ENCODE peak calls at places on chromosomes 11 and 22, in eight cellular contexts. One of them, this sample, is unnamed.

GRCh38 chr11:84420261-84420660 is 1134.1 kb upstream of the CCDC90B start:
- DNase-seq in PC-3: no peak
- DNase-seq in ovary: no peak
- DNase-seq in brain microvascular endothelial cell: peak; percentile 7
- DNase-seq in adrenal gland: no peak
- DNase-seq in uterus: no peak
- DNase-seq in MM.1S: no peak
- DNase-seq in epithelial cell of prostate: no peak
- DNase-seq in this sample: no peak

GRCh38 chr11:57353024-57353423 is 14.9 kb downstream of the P2RX3 start:
- DNase-seq in PC-3: no peak
- DNase-seq in ovary: no peak
- DNase-seq in brain microvascular endothelial cell: no peak
- DNase-seq in adrenal gland: no peak
- DNase-seq in uterus: no peak
- DNase-seq in MM.1S: no peak
- DNase-seq in epithelial cell of prostate: no peak
- DNase-seq in this sample: no peak

GRCh38 chr22:46761539-46762237 is 762 bp upstream of the TBC1D22A start:
- DNase-seq in PC-3: no peak
- DNase-seq in ovary: no peak
- DNase-seq in brain microvascular endothelial cell: no peak
- DNase-seq in adrenal gland: no peak
- DNase-seq in uterus: no peak
- DNase-seq in MM.1S: no peak
- DNase-seq in epithelial cell of prostate: no peak
- DNase-seq in this sample: no peak

GRCh38 chr11:26992031-26992541 is 1.8 kb upstream of the FIBIN start:
- DNase-seq in PC-3: no peak
- DNase-seq in ovary: no peak
- DNase-seq in brain microvascular endothelial cell: peak; percentile 71
- DNase-seq in adrenal gland: no peak
- DNase-seq in uterus: no peak
- DNase-seq in MM.1S: no peak
- DNase-seq in epithelial cell of prostate: no peak
- DNase-seq in this sample: no peak

GRCh38 chr11:33716236-33716635 is 15.6 kb upstream of the C11orf91 start:
- DNase-seq in PC-3: peak; percentile 65
- DNase-seq in ovary: no peak
- DNase-seq in brain microvascular endothelial cell: no peak
- DNase-seq in adrenal gland: no peak
- DNase-seq in uterus: no peak
- DNase-seq in MM.1S: peak; percentile 36
- DNase-seq in epithelial cell of prostate: no peak
- DNase-seq in this sample: no peak

GRCh38 chr11:113729456-113729855 is 23.3 kb upstream of the TMPRSS5 start:
- DNase-seq in PC-3: no peak
- DNase-seq in ovary: no peak
- DNase-seq in brain microvascular endothelial cell: no peak
- DNase-seq in adrenal gland: no peak
- DNase-seq in uterus: no peak
- DNase-seq in MM.1S: no peak
- DNase-seq in epithelial cell of prostate: no peak
- DNase-seq in this sample: no peak

GRCh38 chr11:65524010-65524746 is 705 bp upstream of the SCYL1 start:
- DNase-seq in PC-3: no peak
- DNase-seq in ovary: peak; percentile 74
- DNase-seq in brain microvascular endothelial cell: no peak
- DNase-seq in adrenal gland: peak; percentile 68
- DNase-seq in uterus: peak; percentile 70
- DNase-seq in MM.1S: no peak
- DNase-seq in epithelial cell of prostate: no peak
- DNase-seq in this sample: no peak

GRCh38 chr11:86087281-86087680 is 18.4 kb upstream of the PICALM start:
- DNase-seq in PC-3: no peak
- DNase-seq in ovary: no peak
- DNase-seq in brain microvascular endothelial cell: no peak
- DNase-seq in adrenal gland: no peak
- DNase-seq in uterus: no peak
- DNase-seq in MM.1S: no peak
- DNase-seq in epithelial cell of prostate: no peak
- DNase-seq in this sample: no peak

GRCh38 chr11:103898065-103898464 is 138.4 kb upstream of the DDI1 start:
- DNase-seq in PC-3: no peak
- DNase-seq in ovary: no peak
- DNase-seq in brain microvascular endothelial cell: no peak
- DNase-seq in adrenal gland: no peak
- DNase-seq in uterus: no peak
- DNase-seq in MM.1S: peak; percentile 63
- DNase-seq in epithelial cell of prostate: no peak
- DNase-seq in this sample: no peak

GRCh38 chr11:19973136-19973635 is 187.1 kb downstream of the DBX1 start:
- DNase-seq in PC-3: no peak
- DNase-seq in ovary: no peak
- DNase-seq in brain microvascular endothelial cell: no peak
- DNase-seq in adrenal gland: no peak
- DNase-seq in uterus: no peak
- DNase-seq in MM.1S: no peak
- DNase-seq in epithelial cell of prostate: no peak
- DNase-seq in this sample: no peak

GRCh38 chr11:130909650-130910049 is 6.6 kb downstream of the SNX19 start:
- DNase-seq in PC-3: peak; percentile 12
- DNase-seq in ovary: no peak
- DNase-seq in brain microvascular endothelial cell: peak; percentile 75
- DNase-seq in adrenal gland: no peak
- DNase-seq in uterus: no peak
- DNase-seq in MM.1S: no peak
- DNase-seq in epithelial cell of prostate: no peak
- DNase-seq in this sample: no peak

GRCh38 chr22:38570841-38571364 is 920 bp upstream of the DMC1 start:
- DNase-seq in PC-3: peak; percentile 35
- DNase-seq in ovary: no peak
- DNase-seq in brain microvascular endothelial cell: no peak
- DNase-seq in adrenal gland: peak; percentile 27
- DNase-seq in uterus: no peak
- DNase-seq in MM.1S: peak; percentile 67
- DNase-seq in epithelial cell of prostate: no peak
- DNase-seq in this sample: no peak

GRCh38 chr11:73274722-73275380 is 2.7 kb downstream of the P2RY6 start:
- DNase-seq in PC-3: no peak
- DNase-seq in ovary: no peak
- DNase-seq in brain microvascular endothelial cell: no peak
- DNase-seq in adrenal gland: peak; percentile 26
- DNase-seq in uterus: no peak
- DNase-seq in MM.1S: no peak
- DNase-seq in epithelial cell of prostate: no peak
- DNase-seq in this sample: no peak

GRCh38 chr22:45999379-45999971 is 22.5 kb upstream of the WNT7B start:
- DNase-seq in PC-3: no peak
- DNase-seq in ovary: no peak
- DNase-seq in brain microvascular endothelial cell: no peak
- DNase-seq in adrenal gland: peak; percentile 19
- DNase-seq in uterus: no peak
- DNase-seq in MM.1S: no peak
- DNase-seq in epithelial cell of prostate: no peak
- DNase-seq in this sample: no peak

GRCh38 chr11:113419426-113420003 is 31.9 kb downstream of the ANKK1 start:
- DNase-seq in PC-3: no peak
- DNase-seq in ovary: no peak
- DNase-seq in brain microvascular endothelial cell: no peak
- DNase-seq in adrenal gland: no peak
- DNase-seq in uterus: no peak
- DNase-seq in MM.1S: no peak
- DNase-seq in epithelial cell of prostate: no peak
- DNase-seq in this sample: no peak

GRCh38 chr11:12846766-12847615 is 162.1 kb upstream of the RASSF10 start:
- DNase-seq in PC-3: no peak
- DNase-seq in ovary: no peak
- DNase-seq in brain microvascular endothelial cell: no peak
- DNase-seq in adrenal gland: no peak
- DNase-seq in uterus: no peak
- DNase-seq in MM.1S: no peak
- DNase-seq in epithelial cell of prostate: no peak
- DNase-seq in this sample: peak; percentile 67

GRCh38 chr11:112160452-112160851 is 3.4 kb downstream of the IL18 start:
- DNase-seq in PC-3: peak; percentile 24
- DNase-seq in ovary: no peak
- DNase-seq in brain microvascular endothelial cell: no peak
- DNase-seq in adrenal gland: no peak
- DNase-seq in uterus: no peak
- DNase-seq in MM.1S: no peak
- DNase-seq in epithelial cell of prostate: no peak
- DNase-seq in this sample: no peak
- H3K27ac ChIP-seq in PC-3: peak overlapping the region; percentile 95
- H3K27ac ChIP-seq in ovary: no peak overlapping the region
- H3K27ac ChIP-seq in brain microvascular endothelial cell: no peak overlapping the region
- H3K27ac ChIP-seq in adrenal gland: peak overlapping the region; percentile 15
- H3K27ac ChIP-seq in uterus: no peak overlapping the region
- H3K27ac ChIP-seq in MM.1S: no peak overlapping the region
- H3K27ac ChIP-seq in epithelial cell of prostate: peak overlapping the region; percentile 94
- H3K27ac ChIP-seq in this sample: peak overlapping the region; percentile 55

DNA sequence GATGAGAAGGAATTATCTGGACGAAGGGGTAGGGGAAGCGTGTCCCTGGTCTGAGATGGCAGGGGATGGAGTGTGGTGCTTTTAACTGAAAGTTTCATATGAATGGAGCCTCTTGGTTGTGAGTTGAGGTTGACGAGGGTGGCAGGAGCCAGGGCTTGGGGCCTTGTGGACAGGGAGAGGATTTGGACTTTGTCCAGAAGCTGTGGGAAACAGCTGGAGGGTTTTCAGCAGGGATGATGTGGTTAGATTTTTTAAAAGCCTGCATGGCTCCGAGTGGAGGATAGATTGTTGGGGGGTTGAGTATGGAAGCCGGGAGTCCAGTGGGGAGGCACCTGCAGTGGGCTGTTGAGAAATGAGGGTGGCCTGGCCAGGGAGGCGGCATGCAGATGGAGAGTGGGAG is 24.8 kb downstream of the MYO7A start:
- DNase-seq in PC-3: no peak
- DNase-seq in ovary: no peak
- DNase-seq in brain microvascular endothelial cell: no peak
- DNase-seq in adrenal gland: no peak
- DNase-seq in uterus: no peak
- DNase-seq in MM.1S: no peak
- DNase-seq in epithelial cell of prostate: no peak
- DNase-seq in this sample: no peak
- H3K27ac ChIP-seq in PC-3: no peak overlapping the region
- H3K27ac ChIP-seq in ovary: no peak overlapping the region
- H3K27ac ChIP-seq in brain microvascular endothelial cell: no peak overlapping the region
- H3K27ac ChIP-seq in adrenal gland: peak overlapping the region; percentile 41
- H3K27ac ChIP-seq in uterus: no peak overlapping the region
- H3K27ac ChIP-seq in MM.1S: no peak overlapping the region
- H3K27ac ChIP-seq in epithelial cell of prostate: no peak overlapping the region
- H3K27ac ChIP-seq in this sample: no peak overlapping the region

GRCh38 chr11:78451371-78452150 is 33.9 kb upstream of the GAB2 start:
- DNase-seq in PC-3: no peak
- DNase-seq in ovary: no peak
- DNase-seq in brain microvascular endothelial cell: no peak
- DNase-seq in adrenal gland: no peak
- DNase-seq in uterus: no peak
- DNase-seq in MM.1S: no peak
- DNase-seq in epithelial cell of prostate: no peak
- DNase-seq in this sample: no peak
- H3K27ac ChIP-seq in PC-3: no peak overlapping the region
- H3K27ac ChIP-seq in ovary: no peak overlapping the region
- H3K27ac ChIP-seq in brain microvascular endothelial cell: no peak overlapping the region
- H3K27ac ChIP-seq in adrenal gland: no peak overlapping the region
- H3K27ac ChIP-seq in uterus: no peak overlapping the region
- H3K27ac ChIP-seq in MM.1S: no peak overlapping the region
- H3K27ac ChIP-seq in epithelial cell of prostate: no peak overlapping the region
- H3K27ac ChIP-seq in this sample: no peak overlapping the region

GRCh38 chr11:63998558-63999348 is 12.5 kb downstream of the OTUB1 start:
- DNase-seq in PC-3: peak; percentile 23
- DNase-seq in ovary: no peak
- DNase-seq in brain microvascular endothelial cell: no peak
- DNase-seq in adrenal gland: no peak
- DNase-seq in uterus: peak; percentile 28
- DNase-seq in MM.1S: no peak
- DNase-seq in epithelial cell of prostate: no peak
- DNase-seq in this sample: no peak
- H3K27ac ChIP-seq in PC-3: no peak overlapping the region
- H3K27ac ChIP-seq in ovary: no peak overlapping the region
- H3K27ac ChIP-seq in brain microvascular endothelial cell: no peak overlapping the region
- H3K27ac ChIP-seq in adrenal gland: no peak overlapping the region
- H3K27ac ChIP-seq in uterus: no peak overlapping the region
- H3K27ac ChIP-seq in MM.1S: no peak overlapping the region
- H3K27ac ChIP-seq in epithelial cell of prostate: peak overlapping the region; percentile 33
- H3K27ac ChIP-seq in this sample: no peak overlapping the region

GRCh38 chr11:78838417-78838816 is 263.8 kb upstream of the NARS2 start:
- DNase-seq in PC-3: peak; percentile 68
- DNase-seq in ovary: no peak
- DNase-seq in brain microvascular endothelial cell: no peak
- DNase-seq in adrenal gland: no peak
- DNase-seq in uterus: no peak
- DNase-seq in MM.1S: peak; percentile 12
- DNase-seq in epithelial cell of prostate: no peak
- DNase-seq in this sample: no peak

GRCh38 chr11:78840623-78841022 is 266.0 kb upstream of the NARS2 start:
- DNase-seq in PC-3: no peak
- DNase-seq in ovary: peak; percentile 64
- DNase-seq in brain microvascular endothelial cell: no peak
- DNase-seq in adrenal gland: no peak
- DNase-seq in uterus: peak; percentile 47
- DNase-seq in MM.1S: no peak
- DNase-seq in epithelial cell of prostate: no peak
- DNase-seq in this sample: no peak

GRCh38 chr11:78835646-78836045 is 261.0 kb upstream of the NARS2 start:
- DNase-seq in PC-3: peak; percentile 20
- DNase-seq in ovary: no peak
- DNase-seq in brain microvascular endothelial cell: no peak
- DNase-seq in adrenal gland: no peak
- DNase-seq in uterus: no peak
- DNase-seq in MM.1S: no peak
- DNase-seq in epithelial cell of prostate: no peak
- DNase-seq in this sample: no peak

GRCh38 chr11:78840190-78840589 is 265.5 kb upstream of the NARS2 start:
- DNase-seq in PC-3: no peak
- DNase-seq in ovary: no peak
- DNase-seq in brain microvascular endothelial cell: no peak
- DNase-seq in adrenal gland: no peak
- DNase-seq in uterus: no peak
- DNase-seq in MM.1S: no peak
- DNase-seq in epithelial cell of prostate: no peak
- DNase-seq in this sample: no peak

DNA sequence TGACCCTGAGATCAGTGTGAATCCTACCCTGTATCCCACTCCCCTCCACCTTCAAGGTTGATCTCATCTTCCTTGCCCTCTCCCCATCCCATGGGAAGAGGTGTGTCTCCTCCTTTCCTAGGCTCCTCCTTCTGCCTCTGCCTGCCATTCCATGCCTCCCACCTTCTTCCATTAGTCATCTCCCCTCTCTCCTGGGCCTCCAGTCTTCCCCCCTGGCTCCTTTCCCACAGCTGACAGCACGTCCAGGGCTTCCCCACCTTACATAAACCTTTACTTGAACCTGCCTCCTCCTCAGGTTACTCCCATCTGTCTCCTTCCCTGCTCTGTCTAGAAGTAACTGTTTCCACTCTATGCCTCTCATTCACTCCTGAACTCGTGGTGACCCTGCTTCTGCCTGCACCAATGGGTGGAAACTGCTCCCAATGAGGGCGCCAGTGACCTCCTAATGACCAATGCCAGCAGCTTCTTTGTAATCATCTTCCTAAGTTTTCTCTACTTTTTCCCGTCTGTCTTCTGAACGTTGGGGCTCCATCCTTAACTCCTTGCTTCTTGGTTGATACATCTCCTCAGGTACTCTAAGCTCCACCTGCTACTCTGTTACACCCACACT is 266.9 kb upstream of the NARS2 start:
- DNase-seq in PC-3: peak; percentile 67
- DNase-seq in ovary: no peak
- DNase-seq in brain microvascular endothelial cell: no peak
- DNase-seq in adrenal gland: no peak
- DNase-seq in uterus: peak; percentile 24
- DNase-seq in MM.1S: no peak
- DNase-seq in epithelial cell of prostate: no peak
- DNase-seq in this sample: no peak
- H3K27ac ChIP-seq in PC-3: no peak overlapping the region
- H3K27ac ChIP-seq in ovary: no peak overlapping the region
- H3K27ac ChIP-seq in brain microvascular endothelial cell: no peak overlapping the region
- H3K27ac ChIP-seq in adrenal gland: no peak overlapping the region
- H3K27ac ChIP-seq in uterus: peak overlapping the region; percentile 70
- H3K27ac ChIP-seq in MM.1S: no peak overlapping the region
- H3K27ac ChIP-seq in epithelial cell of prostate: no peak overlapping the region
- H3K27ac ChIP-seq in this sample: peak overlapping the region; percentile 45